ENCODE peak calls at places on chromosomes 5 and 9, in four cellular contexts. One of them, this sample, is unnamed.

GRCh38 chr9:110076894-110077725 is 130.8 kb downstream of the C9orf152 start:
- DNase-seq in GM12878: no peak
- DNase-seq in K562: no peak
- DNase-seq in SK-N-SH: no peak
- DNase-seq in this sample: no peak

GRCh38 chr5:160054047-160054446 is 45.1 kb downstream of the TTC1 start:
- DNase-seq in SK-N-SH: no peak
- DNase-seq in K562: no peak
- DNase-seq in GM12878: no peak
- DNase-seq in this sample: no peak

GRCh38 chr9:127545196-127546124 is 66.6 kb upstream of the STXBP1 start:
- DNase-seq in GM12878: no peak
- DNase-seq in K562: no peak
- DNase-seq in SK-N-SH: no peak
- DNase-seq in this sample: no peak

GRCh38 chr5:175572922-175573321 is 84.9 kb upstream of the HRH2 start:
- DNase-seq in GM12878: no peak
- DNase-seq in SK-N-SH: no peak
- DNase-seq in K562: no peak
- DNase-seq in this sample: no peak

GRCh38 chr5:124566875-124567450 is 179.5 kb downstream of the ZNF608 start:
- DNase-seq in GM12878: no peak
- DNase-seq in K562: no peak
- DNase-seq in SK-N-SH: no peak
- DNase-seq in this sample: no peak

GRCh38 chr5:19626218-19626617 is 361.8 kb downstream of the CDH18 start:
- DNase-seq in GM12878: no peak
- DNase-seq in K562: no peak
- DNase-seq in SK-N-SH: no peak
- DNase-seq in this sample: no peak

GRCh38 chr9:33125871-33126822 is 41.0 kb downstream of the B4GALT1 start:
- DNase-seq in SK-N-SH: no peak
- DNase-seq in K562: peak; percentile 44
- DNase-seq in GM12878: no peak
- DNase-seq in this sample: no peak

GRCh38 chr9:113376634-113377531 is at the start of gene HDHD3:
- DNase-seq in SK-N-SH: peak; percentile 98
- DNase-seq in GM12878: peak; percentile 40
- DNase-seq in K562: peak; percentile 88
- DNase-seq in this sample: peak; percentile 80

GRCh38 chr5:122581629-122582028 is 193.3 kb upstream of the SNX2 start:
- DNase-seq in K562: no peak
- DNase-seq in GM12878: no peak
- DNase-seq in SK-N-SH: no peak
- DNase-seq in this sample: no peak

GRCh38 chr9:130940023-130940549 is 1.0 kb upstream of the FIBCD1 start:
- DNase-seq in GM12878: no peak
- DNase-seq in K562: peak; percentile 44
- DNase-seq in SK-N-SH: no peak
- DNase-seq in this sample: peak; percentile 41

GRCh38 chr5:173323799-173324114 is 4.5 kb downstream of the STC2 start:
- DNase-seq in K562: no peak
- DNase-seq in GM12878: no peak
- DNase-seq in SK-N-SH: no peak
- DNase-seq in this sample: no peak

GRCh38 chr9:14351206-14351605 is 37.3 kb upstream of the NFIB start:
- DNase-seq in K562: no peak
- DNase-seq in GM12878: no peak
- DNase-seq in SK-N-SH: peak; percentile 24
- DNase-seq in this sample: no peak

GRCh38 chr5:128534729-128535128 is 3.3 kb downstream of the FBN2 start:
- DNase-seq in SK-N-SH: no peak
- DNase-seq in K562: no peak
- DNase-seq in GM12878: no peak
- DNase-seq in this sample: no peak

GRCh38 chr5:162786234-162786633 is 651.2 kb upstream of the CCNG1 start:
- DNase-seq in K562: no peak
- DNase-seq in GM12878: no peak
- DNase-seq in SK-N-SH: no peak
- DNase-seq in this sample: no peak

GRCh38 chr9:131758972-131759647 is 19.2 kb upstream of the RAPGEF1 start:
- DNase-seq in SK-N-SH: no peak
- DNase-seq in GM12878: no peak
- DNase-seq in K562: no peak
- DNase-seq in this sample: no peak

GRCh38 chr5:81762853-81763252 is 12.0 kb upstream of the SSBP2 start:
- DNase-seq in GM12878: no peak
- DNase-seq in SK-N-SH: no peak
- DNase-seq in K562: no peak
- DNase-seq in this sample: no peak

GRCh38 chr5:157100140-157100679 is 8.6 kb downstream of the HAVCR2 start:
- DNase-seq in SK-N-SH: no peak
- DNase-seq in GM12878: peak; percentile 11
- DNase-seq in K562: no peak
- DNase-seq in this sample: no peak
- TF ChIP-seq USF2 in SK-N-SH: no peak
- TF ChIP-seq USF2 in GM12878: no peak
- TF ChIP-seq USF2 in K562: no peak
- TF ChIP-seq USF2 in this sample: no peak

GRCh38 chr9:2242778-2243395 is 227.7 kb downstream of the SMARCA2 start:
- DNase-seq in K562: no peak
- DNase-seq in GM12878: no peak
- DNase-seq in SK-N-SH: no peak
- DNase-seq in this sample: no peak
- TF ChIP-seq USF1 in K562: no peak
- TF ChIP-seq USF1 in GM12878: no peak
- TF ChIP-seq USF1 in SK-N-SH: no peak
- TF ChIP-seq USF1 in this sample: no peak

DNA sequence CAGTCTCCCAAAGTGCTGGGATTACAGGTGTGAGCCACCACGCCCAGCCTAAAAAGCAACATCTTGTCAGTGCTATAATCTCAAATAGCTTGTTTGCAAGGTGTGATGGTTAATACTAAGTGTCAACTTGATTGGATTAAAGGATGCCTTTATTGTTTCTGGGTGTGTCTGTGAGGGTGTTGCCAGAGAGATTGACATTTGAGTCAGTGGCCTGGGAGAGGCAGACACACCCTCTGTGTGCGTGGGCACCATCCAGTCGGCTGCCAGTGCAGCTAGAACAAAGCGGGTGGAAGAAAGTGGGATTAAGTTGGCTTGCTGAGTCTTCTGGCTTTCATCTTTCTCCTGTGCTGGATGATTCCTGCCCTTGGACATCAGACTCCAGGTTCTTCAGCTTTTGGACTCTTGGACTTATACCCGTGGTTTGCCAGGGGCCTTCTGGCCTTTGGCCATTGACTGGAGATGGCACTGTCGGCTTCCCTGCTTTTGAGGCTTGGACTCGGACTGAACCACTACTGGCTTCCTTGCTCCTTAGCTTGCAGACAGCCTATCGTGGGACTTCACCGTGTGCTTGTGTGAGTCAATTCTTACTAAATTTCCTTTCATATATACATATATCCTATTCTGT is 28.2 kb downstream of the TARS1 start:
- DNase-seq in GM12878: no peak
- DNase-seq in SK-N-SH: no peak
- DNase-seq in K562: no peak
- DNase-seq in this sample: no peak
- TF ChIP-seq USF2 in GM12878: no peak
- TF ChIP-seq USF2 in SK-N-SH: no peak
- TF ChIP-seq USF2 in K562: no peak
- TF ChIP-seq USF2 in this sample: no peak

GRCh38 chr5:33166522-33166921 is 274.2 kb upstream of the TARS1 start:
- DNase-seq in SK-N-SH: no peak
- DNase-seq in K562: no peak
- DNase-seq in GM12878: no peak
- DNase-seq in this sample: peak; percentile 42
- TF ChIP-seq USF1 in SK-N-SH: no peak
- TF ChIP-seq USF1 in K562: no peak
- TF ChIP-seq USF1 in GM12878: no peak
- TF ChIP-seq USF1 in this sample: no peak

GRCh38 chr9:34898846-34899245 is 59.2 kb upstream of the PHF24 start:
- DNase-seq in GM12878: no peak
- DNase-seq in K562: no peak
- DNase-seq in SK-N-SH: no peak
- DNase-seq in this sample: no peak
- TF ChIP-seq USF2 in GM12878: no peak
- TF ChIP-seq USF2 in K562: no peak
- TF ChIP-seq USF2 in SK-N-SH: no peak
- TF ChIP-seq USF2 in this sample: no peak

DNA sequence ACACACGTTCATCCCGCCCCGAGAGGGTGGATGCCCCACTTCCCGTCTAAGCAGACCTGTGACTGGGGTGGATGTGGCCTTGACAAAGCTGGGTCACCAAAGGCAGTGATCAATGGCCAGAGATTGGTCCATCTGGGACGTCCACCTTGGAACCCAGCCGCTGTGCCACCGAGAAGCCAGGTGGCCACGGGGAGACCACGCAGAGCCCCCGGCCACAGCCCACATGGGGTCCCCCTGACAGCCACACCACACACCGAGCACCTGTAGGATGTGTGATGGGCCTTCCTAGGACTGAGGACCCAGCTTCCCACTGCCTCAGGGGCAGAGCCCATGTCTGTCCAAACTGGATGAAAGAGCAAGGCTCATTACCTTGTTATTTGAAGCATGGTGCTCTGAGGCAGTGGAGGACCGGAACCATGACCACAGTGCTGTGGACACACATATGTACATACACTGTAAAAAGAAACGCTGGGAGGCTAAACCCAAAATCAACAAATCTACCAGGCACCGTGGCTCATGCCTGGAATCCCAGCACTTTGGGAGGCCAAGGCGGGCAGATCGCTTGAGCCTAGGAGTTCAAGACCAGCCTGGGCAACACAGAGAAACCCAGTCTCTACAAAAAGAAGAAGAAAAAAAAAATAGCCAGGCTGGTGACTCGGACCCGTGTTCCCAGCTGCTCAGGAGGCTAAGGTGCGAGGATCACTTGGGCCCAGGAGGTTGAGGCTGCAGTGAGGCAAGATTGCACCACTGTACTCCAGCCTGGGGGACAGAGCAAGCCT is 50.1 kb downstream of the MRPL36 start:
- DNase-seq in GM12878: no peak
- DNase-seq in SK-N-SH: no peak
- DNase-seq in K562: no peak
- DNase-seq in this sample: peak; percentile 5
- TF ChIP-seq USF1 in GM12878: no peak
- TF ChIP-seq USF1 in SK-N-SH: no peak
- TF ChIP-seq USF1 in K562: no peak
- TF ChIP-seq USF1 in this sample: no peak

DNA sequence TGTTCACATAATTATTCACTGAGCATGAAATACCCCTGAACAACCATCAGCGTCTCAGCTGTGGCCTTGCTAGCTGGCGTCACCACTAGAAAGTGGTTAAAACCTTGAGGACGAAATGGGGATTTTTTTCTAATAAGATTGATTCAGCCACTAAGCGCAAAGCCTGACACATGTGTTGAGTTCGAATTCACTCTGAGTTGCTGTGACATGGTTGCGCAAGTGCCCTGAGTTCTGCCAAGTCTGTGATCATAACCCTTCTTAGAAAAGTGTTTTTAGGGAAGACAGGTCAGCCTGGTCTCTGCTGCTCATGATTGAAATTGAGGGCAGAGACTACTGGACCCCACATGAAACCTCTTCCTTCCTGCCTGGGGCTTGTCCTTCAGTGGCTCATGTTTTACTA is 66.5 kb upstream of the CXCL14 start:
- DNase-seq in GM12878: no peak
- DNase-seq in SK-N-SH: no peak
- DNase-seq in K562: no peak
- DNase-seq in this sample: no peak
- TF ChIP-seq USF2 in GM12878: no peak
- TF ChIP-seq USF2 in SK-N-SH: no peak
- TF ChIP-seq USF2 in K562: no peak
- TF ChIP-seq USF2 in this sample: no peak

GRCh38 chr5:91641730-91642350 is 258.7 kb upstream of the ARRDC3 start:
- DNase-seq in K562: peak; percentile 45
- DNase-seq in GM12878: no peak
- DNase-seq in SK-N-SH: peak; percentile 22
- DNase-seq in this sample: no peak
- TF ChIP-seq USF1 in K562: no peak
- TF ChIP-seq USF1 in GM12878: no peak
- TF ChIP-seq USF1 in SK-N-SH: no peak
- TF ChIP-seq USF1 in this sample: no peak

GRCh38 chr9:24095246-24095645 is 269.2 kb upstream of the ELAVL2 start:
- DNase-seq in GM12878: no peak
- DNase-seq in SK-N-SH: no peak
- DNase-seq in K562: no peak
- DNase-seq in this sample: no peak

GRCh38 chr9:24090566-24090965 is 264.5 kb upstream of the ELAVL2 start:
- DNase-seq in GM12878: no peak
- DNase-seq in SK-N-SH: no peak
- DNase-seq in K562: no peak
- DNase-seq in this sample: no peak
- TF ChIP-seq USF2 in GM12878: no peak
- TF ChIP-seq USF2 in SK-N-SH: no peak
- TF ChIP-seq USF2 in K562: no peak
- TF ChIP-seq USF2 in this sample: no peak

This sample was measured in WTC11.